ENCODE peak calls at places on chromosome 14, in nine cellular contexts. H is GM12878, X is K562, L is prostate gland, F is transverse colon, S is tibial nerve, U is A549, G is esophagus squamous epithelium, P is stomach. E is an unnamed sample.

GRCh38 chr14:61374284-61374683 is 52.9 kb downstream of the PRKCH start:
- DNase-seq in F (no peak), S (no peak), H (no peak), P (no peak), U (no peak), G (no peak), X (no peak), L (no peak), E (no peak)

GRCh38 chr14:32896979-32897723 is 41.5 kb upstream of the NPAS3 start:
- DNase-seq in F (no peak), H (no peak), L (no peak), G (no peak), S (no peak), U (no peak), X (no peak), P (no peak), E (no peak)

GRCh38 chr14:70622111-70622712 is 19.5 kb upstream of the TTC9 start:
- DNase-seq in F (peak), U (peak), H (no peak), G (no peak), S (no peak), L (peak), X (peak), P (peak), E (no peak)

GRCh38 chr14:100608586-100609330 is 21.5 kb upstream of the BEGAIN start:
- DNase-seq in H (no peak), U (no peak), F (peak), S (no peak), P (no peak), X (no peak), L (no peak), G (no peak), E (no peak)

GRCh38 chr14:68790656-68791077 is 2.2 kb downstream of the ZFP36L1 start:
- DNase-seq in X (no peak), U (no peak), H (no peak), G (no peak), P (peak), F (no peak), L (no peak), S (no peak), E (peak)

GRCh38 chr14:48874701-48875100 is 711.5 kb downstream of the RPS29 start:
- DNase-seq in G (no peak), H (no peak), X (no peak), P (no peak), L (no peak), S (no peak), F (no peak), U (no peak), E (no peak)

GRCh38 chr14:61196792-61197191 is 84.3 kb downstream of the TMEM30B start:
- DNase-seq in U (peak), X (no peak), H (no peak), F (no peak), G (no peak), P (no peak), L (no peak), S (no peak), E (no peak)

GRCh38 chr14:68820119-68820518 is 27.3 kb upstream of the ZFP36L1 start:
- DNase-seq in X (no peak), F (no peak), P (no peak), G (no peak), S (no peak), H (no peak), U (no peak), L (no peak), E (no peak)

GRCh38 chr14:64674829-64675228 is 29.4 kb upstream of the PLEKHG3 start:
- DNase-seq in S (no peak), F (no peak), L (no peak), G (no peak), X (no peak), H (no peak), P (no peak), U (no peak), E (no peak)

GRCh38 chr14:73231874-73232851 is 5.1 kb upstream of the PAPLN start:
- DNase-seq in G (no peak), X (peak), S (peak), F (no peak), P (no peak), L (no peak), U (peak), H (no peak), E (no peak)

GRCh38 chr14:20618328-20618749 is 23.2 kb downstream of the OR6S1 start:
- DNase-seq in P (no peak), X (no peak), H (no peak), G (no peak), S (no peak), U (no peak), F (no peak), L (no peak), E (no peak)

GRCh38 chr14:70011098-70011497 is 131.9 kb downstream of the SMOC1 start:
- DNase-seq in S (no peak), X (no peak), H (no peak), G (no peak), L (no peak), F (no peak), P (no peak), U (no peak), E (no peak)

GRCh38 chr14:101927859-101928258 is 36.5 kb upstream of the DYNC1H1 start:
- DNase-seq in H (no peak), P (peak), X (peak), L (no peak), F (peak), U (no peak), S (peak), G (no peak), E (peak)

GRCh38 chr14:73467377-73467776 is 9.0 kb upstream of the NUMB start:
- DNase-seq in U (no peak), X (peak), P (no peak), G (no peak), L (no peak), S (no peak), F (no peak), H (no peak), E (no peak)

GRCh38 chr14:90846511-90846910 is 30.3 kb upstream of the TTC7B start:
- DNase-seq in H (no peak), P (no peak), F (no peak), U (no peak), G (no peak), X (no peak), L (no peak), S (no peak), E (peak)

GRCh38 chr14:50082308-50082742 is 34.0 kb downstream of the VCPKMT start:
- DNase-seq in G (no peak), U (no peak), F (no peak), H (no peak), S (no peak), X (no peak), P (no peak), L (no peak), E (no peak)

GRCh38 chr14:80477388-80478160 is 266.3 kb upstream of the DIO2 start:
- DNase-seq in X (no peak), F (no peak), H (no peak), P (no peak), L (no peak), U (no peak), S (no peak), G (no peak), E (no peak)

GRCh38 chr14:37167151-37168047 is 5.0 kb downstream of the SLC25A21 start:
- DNase-seq in U (no peak), X (peak), H (no peak), P (no peak), F (no peak), G (no peak), S (no peak), L (no peak), E (no peak)

GRCh38 chr14:93906341-93907329 is 20.5 kb upstream of the FAM181A start:
- DNase-seq in F (peak), X (peak), H (no peak), U (peak), L (peak), P (peak), S (no peak), G (no peak), E (peak)

GRCh38 chr14:103562135-103562384 is 397 bp downstream of the BAG5 start:
- DNase-seq in G (no peak), X (no peak), S (no peak), U (no peak), H (no peak), F (peak), P (no peak), L (no peak), E (no peak)

GRCh38 chr14:19823765-19824164 is 20.2 kb downstream of the OR4N2 start:
- DNase-seq in G (no peak), H (no peak), P (no peak), X (no peak), L (no peak), S (no peak), U (no peak), F (no peak), E (no peak)

GRCh38 chr14:80465541-80466220 is 254.4 kb upstream of the DIO2 start:
- DNase-seq in X (no peak), S (no peak), H (no peak), P (no peak), L (no peak), F (no peak), G (no peak), U (no peak), E (no peak)

GRCh38 chr14:90061849-90062794 is at the start of gene KCNK13:
- DNase-seq in X (no peak), F (peak), U (no peak), H (no peak), L (peak), P (no peak), S (no peak), G (no peak), E (no peak)

GRCh38 chr14:59507063-59507751 is 22.9 kb downstream of the JKAMP start:
- DNase-seq in G (no peak), L (peak), S (no peak), U (peak), F (peak), X (peak), P (peak), H (no peak), E (no peak)

GRCh38 chr14:45222485-45223262 is 30.3 kb downstream of the MIS18BP1 start:
- DNase-seq in L (no peak), X (no peak), H (no peak), G (no peak), P (no peak), F (no peak), S (no peak), U (no peak), E (no peak)

GRCh38 chr14:54133896-54134295 is 177.3 kb upstream of the BMP4 start:
- DNase-seq in F (no peak), G (no peak), L (no peak), H (no peak), S (no peak), X (no peak), P (no peak), U (peak), E (no peak)

GRCh38 chr14:76931629-76932402 is 96.7 kb downstream of the IRF2BPL start:
- DNase-seq in S (no peak), F (no peak), H (no peak), P (no peak), X (no peak), U (no peak), G (no peak), L (no peak), E (no peak)

GRCh38 chr14:94466706-94467370 is 9.2 kb downstream of the SERPINA9 start:
- DNase-seq in G (no peak), F (no peak), S (no peak), L (no peak), U (no peak), X (no peak), H (no peak), P (no peak), E (no peak)

GRCh38 chr14:36996133-36996856 is 176.1 kb downstream of the SLC25A21 start:
- DNase-seq in H (no peak), F (no peak), G (no peak), X (peak), S (no peak), L (no peak), P (no peak), U (peak), E (no peak)

GRCh38 chr14:102203382-102203781 is 63.7 kb downstream of the WDR20 start:
- DNase-seq in H (no peak), G (no peak), U (no peak), F (no peak), S (no peak), P (no peak), L (no peak), X (no peak), E (no peak)

GRCh38 chr14:93100098-93100497 is 15.6 kb downstream of the ITPK1 start:
- DNase-seq in F (no peak), H (no peak), S (no peak), G (no peak), U (no peak), L (no peak), X (no peak), P (no peak), E (no peak)

GRCh38 chr14:49870908-49871307 is 18.3 kb upstream of the NEMF start:
- DNase-seq in H (no peak), F (no peak), L (no peak), S (no peak), P (no peak), G (no peak), U (no peak), X (no peak), E (no peak)

GRCh38 chr14:85416771-85417170 is 113.2 kb upstream of the FLRT2 start:
- DNase-seq in F (no peak), P (no peak), H (no peak), S (no peak), U (peak), L (no peak), G (no peak), X (no peak), E (no peak)

GRCh38 chr14:73290279-73290678 is 53.0 kb downstream of the PAPLN start:
- DNase-seq in X (no peak), F (no peak), H (peak), U (no peak), S (no peak), P (no peak), L (no peak), G (no peak), E (no peak)

DNA sequence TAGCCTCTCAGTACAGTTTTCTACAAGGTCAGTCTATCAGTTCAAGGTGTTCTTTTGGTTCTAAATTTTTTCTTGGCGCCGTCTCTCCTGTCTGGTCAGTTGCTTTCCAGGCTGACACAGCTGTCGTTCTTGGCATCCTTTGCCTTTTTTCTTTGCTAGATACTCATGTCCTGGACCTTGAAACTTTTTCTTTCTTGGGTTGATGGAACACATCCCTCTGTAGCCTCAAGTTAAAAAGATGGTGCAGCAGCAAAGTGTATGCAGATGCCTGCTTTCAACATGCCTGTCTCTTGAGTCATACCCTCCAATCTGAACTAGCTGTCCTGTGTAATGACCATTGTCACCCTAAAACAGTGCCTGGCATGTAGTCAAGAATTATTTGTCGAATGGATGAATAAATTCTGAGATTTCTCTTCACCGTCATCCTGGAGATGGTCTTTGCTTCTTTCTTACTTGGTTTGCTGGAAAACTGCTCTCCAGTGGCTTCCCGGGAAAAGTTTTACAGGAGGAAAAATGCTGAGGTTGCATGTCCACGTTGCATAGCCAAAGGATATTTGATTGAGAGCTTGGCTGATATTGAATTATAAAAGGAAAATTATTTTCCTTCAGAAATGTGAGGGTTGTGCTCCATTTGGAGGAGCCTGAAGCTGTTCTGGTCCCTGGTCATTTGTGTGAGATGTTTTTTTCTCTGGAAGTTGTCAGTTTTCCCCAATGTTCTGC is 4.7 kb downstream of the NYNRIN start:
- DNase-seq in P (peak), H (no peak), F (no peak), U (no peak), S (no peak), X (no peak), G (no peak), L (no peak), E (peak)
- H3K4me3 ChIP-seq in P (no peak), H (no peak), F (no peak), U (no peak), S (no peak), X (no peak), G (no peak), L (no peak), E (no peak)

DNA sequence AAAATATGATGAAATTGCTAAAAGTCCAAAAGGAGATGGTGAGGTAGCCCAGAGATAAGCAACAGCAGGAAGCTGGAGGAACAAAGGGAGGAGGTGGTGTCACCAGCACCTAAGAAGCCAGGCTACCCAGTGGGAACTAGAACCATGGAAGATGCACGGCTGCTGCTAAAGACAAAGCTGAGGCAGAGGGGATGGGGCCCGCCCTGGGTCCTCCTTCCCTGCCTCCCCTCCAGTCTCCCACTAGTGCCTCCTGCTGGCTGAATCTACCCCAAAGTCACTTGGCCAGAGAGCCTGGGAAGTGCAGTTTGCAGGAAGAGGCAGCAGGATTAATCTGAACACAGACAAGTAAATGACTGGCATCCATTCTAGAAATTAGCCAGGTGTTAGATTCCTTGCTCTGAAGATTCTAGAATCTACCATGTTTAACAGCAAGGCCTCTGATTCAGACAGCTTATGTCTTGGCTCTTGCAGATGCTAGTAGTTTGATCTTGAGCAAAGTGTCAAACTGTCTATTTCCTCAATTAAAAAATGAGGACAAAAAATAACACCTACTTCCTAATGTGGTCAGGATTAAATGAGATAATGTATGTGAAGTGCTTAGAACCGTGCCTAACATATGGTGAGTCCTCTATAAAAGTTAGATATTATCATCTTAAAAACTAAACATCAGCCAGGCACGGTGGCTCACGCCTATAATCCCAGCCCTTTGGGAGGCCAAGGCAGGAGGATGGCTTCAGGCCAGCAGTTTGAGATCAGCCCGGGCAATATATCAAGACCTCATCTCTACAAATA is 5.9 kb upstream of the LRP10 start:
- DNase-seq in U (no peak), G (no peak), F (no peak), S (no peak), P (no peak), L (no peak), H (no peak), X (peak), E (no peak)
- TF ChIP-seq CTCF in U (no peak), G (no peak), F (no peak), S (no peak), P (no peak), L (no peak), H (peak), X (peak), E (no peak)

GRCh38 chr14:56046546-56046945 is 71.7 kb upstream of the PELI2 start:
- DNase-seq in P (no peak), U (no peak), X (no peak), S (no peak), G (no peak), F (no peak), L (no peak), H (no peak), E (no peak)
- TF ChIP-seq POLR2A in P (no peak), U (no peak), X (no peak), S (no peak), G (no peak), F (no peak), L (no peak), H (no peak), E (no peak)

GRCh38 chr14:24243336-24243836 is 963 bp upstream of the TINF2 start:
- DNase-seq in L (no peak), X (no peak), U (no peak), P (no peak), H (no peak), G (no peak), F (no peak), S (no peak), E (no peak)
- H3K4me3 ChIP-seq in L (peak), X (peak), U (peak), P (peak), H (peak), G (peak), F (peak), S (peak), E (no peak)

E was measured in lower leg skin.